ENCODE peak calls at places on chromosome 9, in nine cellular contexts. U is progenitor cell of endocrine pancreas; V is stimulated activated CD8-positive, alpha-beta memory T cell treated with anti-CD3 and anti-CD28 coated beads, Interleukin-7, amount 100 ng/mL, for 24 hours; F is lower leg skin; B is GM12865; I is astrocyte of the spinal cord; O is M059J; M is heart left ventricle; G is mucosa of gallbladder. T is an unnamed sample.

GRCh38 chr9:97772145-97772544 is 75.0 kb upstream of the XPA start:
- DNase-seq in U (no peak), V (no peak), F (no peak), B (no peak), I (no peak), O (no peak), M (no peak), G (no peak), T (no peak)

GRCh38 chr9:105751761-105752160 is 57.4 kb downstream of the TMEM38B start:
- DNase-seq in U (no peak), V (no peak), F (no peak), B (no peak), I (no peak), O (no peak), M (no peak), G (no peak), T (no peak)

GRCh38 chr9:99112750-99113417 is 8.0 kb downstream of the TGFBR1 start:
- DNase-seq in U (no peak), V (no peak), F (no peak), B (peak), I (no peak), O (no peak), M (no peak), G (no peak), T (no peak)

GRCh38 chr9:113368960-113369582 is 7.7 kb downstream of the HDHD3 start:
- DNase-seq in U (no peak), V (no peak), F (no peak), B (no peak), I (no peak), O (no peak), M (no peak), G (no peak), T (no peak)

GRCh38 chr9:69570091-69570451 is 102.1 kb downstream of the APBA1 start:
- DNase-seq in U (no peak), V (no peak), F (no peak), B (no peak), I (no peak), O (no peak), M (no peak), G (no peak), T (no peak)

GRCh38 chr9:137817236-137818200 is 60.1 kb upstream of the CACNA1B start:
- DNase-seq in U (no peak), V (no peak), F (no peak), B (no peak), I (no peak), O (no peak), M (no peak), G (no peak), T (no peak)

GRCh38 chr9:78295731-78296130 is 1.2 kb upstream of the PSAT1 start:
- DNase-seq in U (no peak), V (no peak), F (no peak), B (no peak), I (no peak), O (no peak), M (no peak), G (no peak), T (no peak)

GRCh38 chr9:110714314-110714713 is 45.7 kb downstream of the MUSK start:
- DNase-seq in U (no peak), V (no peak), F (no peak), B (no peak), I (peak), O (peak), M (no peak), G (no peak), T (no peak)

T was measured in stimulated activated effector memory CD8-positive, alpha-beta T cell treated with anti-CD3 and anti-CD28 coated beads, Interleukin-12 subunit alpha, Interleukin-12 subunit beta, amount 100 ng/mL, for 72 hours.